ENCODE peak calls at places on chromosomes 11 and 22, in eight cellular contexts. J, K, U, S, D, W, A and I are unnamed samples.

GRCh38 chr11:100932474-100933100 is 197.0 kb downstream of the PGR start:
- DNase-seq in D (peak; percentile 37), S (peak; percentile 7), K (peak; percentile 63), W (peak; percentile 59), U (no peak), A (peak; percentile 19), J (no peak), I (peak; percentile 11)

GRCh38 chr11:69860796-69861445 is 41.7 kb upstream of the FGF3 start:
- DNase-seq in J (no peak), U (no peak), D (no peak), K (no peak), A (no peak), S (no peak), W (no peak), I (no peak)

GRCh38 chr11:862028-862703 is 19.5 kb downstream of the TSPAN4 start:
- DNase-seq in U (no peak), D (no peak), S (no peak), W (no peak), A (no peak), K (no peak), J (no peak), I (peak; percentile 57)

GRCh38 chr11:65506316-65506769 is 7.5 kb downstream of the MALAT1 start:
- DNase-seq in K (no peak), W (no peak), J (no peak), U (no peak), S (no peak), D (no peak), A (no peak), I (no peak)

GRCh38 chr11:9138133-9138453 is 46.7 kb upstream of the SCUBE2 start:
- DNase-seq in W (no peak), K (no peak), A (no peak), D (no peak), S (no peak), U (no peak), J (no peak), I (no peak)

GRCh38 chr11:61551630-61552029 is 29.2 kb downstream of the SYT7 start:
- DNase-seq in W (peak; percentile 25), D (no peak), J (no peak), U (no peak), A (peak; percentile 77), K (peak; percentile 25), S (no peak), I (no peak)

GRCh38 chr11:128522063-128522942 is 65.1 kb downstream of the ETS1 start:
- DNase-seq in W (peak; percentile 100), S (peak; percentile 91), J (peak; percentile 82), A (peak; percentile 90), K (peak; percentile 97), U (peak; percentile 79), D (peak; percentile 97), I (peak; percentile 82)

GRCh38 chr11:65355776-65356393 is 1.3 kb downstream of the TIGD3 start:
- DNase-seq in U (no peak), W (peak; percentile 44), A (no peak), K (peak; percentile 42), J (no peak), S (no peak), D (no peak), I (no peak)

GRCh38 chr11:132853886-132854285 is 678.4 kb downstream of the OPCML start:
- DNase-seq in A (no peak), D (no peak), U (no peak), W (no peak), S (no peak), J (no peak), K (no peak), I (no peak)

GRCh38 chr22:44109417-44109816 is 71.3 kb upstream of the PARVG start:
- DNase-seq in S (no peak), J (no peak), D (no peak), A (no peak), U (no peak), K (no peak), W (no peak), I (no peak)

GRCh38 chr11:9625728-9626127 is 38.1 kb upstream of the SWAP70 start:
- DNase-seq in J (no peak), W (no peak), S (no peak), U (no peak), A (no peak), D (no peak), K (no peak), I (no peak)

GRCh38 chr11:67271548-67272284 is 5.4 kb downstream of the GRK2 start:
- DNase-seq in S (no peak), U (no peak), D (no peak), K (no peak), J (no peak), A (no peak), W (no peak), I (no peak)

GRCh38 chr22:45200862-45201511 is 37.3 kb downstream of the NUP50 start:
- DNase-seq in U (no peak), W (peak; percentile 83), A (peak; percentile 55), D (no peak), S (no peak), K (peak; percentile 46), J (no peak), I (no peak)

GRCh38 chr11:18772211-18772610 is 19.4 kb downstream of the PTPN5 start:
- DNase-seq in K (peak; percentile 27), U (no peak), W (no peak), D (no peak), S (no peak), J (no peak), A (no peak), I (no peak)

GRCh38 chr22:31210830-31211503 is 1.1 kb upstream of the LIMK2 start:
- DNase-seq in W (peak; percentile 67), D (no peak), K (no peak), J (no peak), S (peak; percentile 55), U (no peak), A (no peak), I (no peak)

GRCh38 chr11:11422291-11423128 is 69.5 kb upstream of the CSNK2A3 start:
- DNase-seq in J (no peak), U (no peak), D (peak; percentile 35), S (no peak), W (no peak), K (no peak), A (no peak), I (no peak)

GRCh38 chr11:120773501-120774031 is 250.3 kb upstream of the TBCEL start:
- DNase-seq in K (peak; percentile 33), A (peak; percentile 32), S (no peak), U (no peak), J (no peak), D (no peak), W (peak; percentile 63), I (no peak)

GRCh38 chr22:47587861-47588582 is 825.6 kb downstream of the TBC1D22A start:
- DNase-seq in D (no peak), K (no peak), A (no peak), S (no peak), W (no peak), J (no peak), U (no peak), I (no peak)

GRCh38 chr22:22915670-22916035 is 28.0 kb downstream of the IGLL5 start:
- DNase-seq in D (no peak), S (no peak), U (no peak), W (no peak), K (no peak), J (no peak), A (no peak), I (no peak)

GRCh38 chr22:43539572-43540533 is 128.0 kb downstream of the MPPED1 start:
- DNase-seq in K (no peak), S (no peak), A (no peak), D (no peak), W (no peak), U (no peak), J (no peak), I (no peak)

GRCh38 chr22:29011200-29011867 is 50.3 kb downstream of the C22orf31 start:
- DNase-seq in U (no peak), J (no peak), A (no peak), S (no peak), W (no peak), D (no peak), K (no peak), I (no peak)

GRCh38 chr11:34380696-34381095 is 22.9 kb upstream of the ABTB2 start:
- DNase-seq in K (no peak), U (no peak), D (peak; percentile 72), S (no peak), A (peak; percentile 81), J (no peak), W (peak; percentile 72), I (peak; percentile 23)

GRCh38 chr11:17498475-17498874 is 21.8 kb upstream of the ABCC8 start:
- DNase-seq in J (no peak), K (no peak), W (no peak), S (peak; percentile 31), U (no peak), D (no peak), A (no peak), I (no peak)

GRCh38 chr11:78022397-78023396 is at the start of gene KCTD14:
- DNase-seq in W (peak; percentile 11), J (peak; percentile 3), K (no peak), U (no peak), A (no peak), D (no peak), S (peak; percentile 84), I (peak; percentile 89)

GRCh38 chr11:19719960-19720359 is 7.3 kb downstream of the NAV2 start:
- DNase-seq in S (no peak), U (no peak), D (no peak), K (no peak), J (no peak), A (no peak), W (no peak), I (no peak)

GRCh38 chr11:71334191-71334590 is 81.8 kb upstream of the SHANK2 start:
- DNase-seq in A (no peak), D (no peak), W (no peak), K (no peak), U (no peak), J (no peak), S (no peak), I (no peak)

GRCh38 chr11:34656062-34656720 is 35.3 kb downstream of the EHF start:
- DNase-seq in K (no peak), W (peak; percentile 65), U (no peak), S (no peak), A (no peak), J (no peak), D (no peak), I (no peak)

GRCh38 chr11:69657911-69658605 is 17.1 kb downstream of the LTO1 start:
- DNase-seq in W (no peak), S (peak; percentile 51), A (no peak), U (peak; percentile 87), J (peak; percentile 66), D (no peak), K (peak; percentile 37), I (no peak)

GRCh38 chr11:62428871-62429601 is 10.2 kb downstream of the SCGB1A1 start:
- DNase-seq in W (no peak), S (no peak), U (no peak), A (peak; percentile 41), J (no peak), K (no peak), D (no peak), I (no peak)